ENCODE peak calls at places on chromosomes 6 and 20, in five cellular contexts. E is CD8-positive, alpha-beta memory T cell; X is pancreas; J is fibroblast of lung; T is aorta. F is an unnamed sample. For H3K9me3, the result is how much of the 10 kb centered on the place peaks cover.

GRCh38 chr20:9112541-9113515 is 43.9 kb downstream of the PLCB4 start:
- DNase-seq in E (no peak), X (no peak), J (peak), T (no peak), F (peak)

GRCh38 chr20:63558804-63559484 is 5.0 kb downstream of the FNDC11 start:
- DNase-seq in E (no peak), X (no peak), J (no peak), T (no peak), F (no peak)

GRCh38 chr20:47673671-47673955 is 111.7 kb downstream of the SULF2 start:
- DNase-seq in E (no peak), X (no peak), J (no peak), T (no peak), F (no peak)

GRCh38 chr6:74578339-74578738 is 627.5 kb downstream of the COL12A1 start:
- DNase-seq in E (no peak), X (no peak), J (peak), T (no peak), F (no peak)

GRCh38 chr6:151690768-151691562 is 116.5 kb upstream of the ESR1 start:
- DNase-seq in E (no peak), X (no peak), J (peak), T (no peak), F (no peak)

GRCh38 chr6:85354761-85355618 is 94.9 kb upstream of the NT5E start:
- DNase-seq in E (peak), X (peak), J (peak), T (peak), F (peak)

GRCh38 chr20:9609892-9610502 is 95.6 kb downstream of the LAMP5 start:
- DNase-seq in E (no peak), X (no peak), J (peak), T (no peak), F (peak)

GRCh38 chr6:156852147-156852857 is 75.1 kb downstream of the ARID1B start:
- DNase-seq in E (no peak), X (no peak), J (no peak), T (no peak), F (no peak)

GRCh38 chr6:27275025-27275956 is 27.8 kb downstream of the PRSS16 start:
- DNase-seq in E (no peak), X (no peak), J (no peak), T (no peak), F (no peak)

DNA sequence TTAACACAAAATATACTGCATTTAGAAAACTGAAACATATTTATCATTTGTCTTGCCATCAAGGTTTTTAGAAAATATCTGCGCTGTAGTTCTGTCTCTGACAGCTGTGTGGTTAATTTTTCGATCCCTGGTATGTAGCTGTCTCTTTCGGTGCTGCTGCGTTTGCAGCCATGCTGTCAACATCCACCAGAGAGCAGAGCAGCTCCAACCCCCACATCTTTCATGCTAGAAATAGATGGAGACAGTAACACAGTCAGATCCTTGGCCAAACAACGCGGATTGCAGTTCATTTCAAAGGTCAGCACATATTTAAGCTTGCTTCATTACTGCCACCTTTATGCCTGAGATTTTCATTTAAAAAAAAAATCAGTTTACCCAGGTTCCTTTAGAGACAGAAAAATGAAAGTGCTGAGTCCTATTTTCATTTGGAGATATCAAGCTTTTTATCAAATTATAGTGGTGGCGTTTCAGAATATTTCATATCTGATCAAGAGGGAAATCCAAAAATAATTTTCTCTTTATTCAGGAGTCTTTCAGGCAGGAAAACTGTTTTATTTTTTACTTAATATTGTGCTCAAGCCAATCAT is 157.7 kb upstream of the MMS22L start:
- DNase-seq in E (no peak), X (no peak), J (peak), T (no peak), F (no peak)
- H3K4me3 ChIP-seq in E (no peak), X (no peak), J (no peak), T (no peak), F (no peak)

DNA sequence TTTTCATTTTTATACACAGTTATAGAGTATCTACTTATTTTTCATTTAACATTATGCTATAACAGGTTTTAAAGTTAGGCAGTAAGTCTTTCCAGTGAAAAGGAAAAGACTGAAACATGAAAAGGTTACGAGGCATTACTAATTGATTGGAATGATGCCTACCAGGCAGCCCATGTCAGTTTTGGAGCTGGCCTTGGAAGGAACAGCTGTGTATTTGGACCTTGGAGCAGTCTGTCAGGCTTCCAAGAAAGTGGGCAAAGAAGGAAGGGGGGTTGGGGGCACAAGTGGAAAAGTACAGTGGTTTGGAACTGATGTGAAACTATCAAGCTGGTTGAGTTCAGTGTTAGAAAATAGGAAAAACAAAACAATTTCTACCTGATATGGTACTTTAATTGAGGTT is 41.7 kb downstream of the SLC16A10 start:
- DNase-seq in E (no peak), X (no peak), J (peak), T (peak), F (no peak)
- H3K27ac ChIP-seq in E (no peak), X (peak), J (no peak), T (no peak), F (no peak)

GRCh38 chr20:31274441-31274840 is 17.0 kb downstream of the DEFB115 start:
- DNase-seq in E (no peak), X (peak), J (no peak), T (no peak), F (no peak)
- H3K9me3 ChIP-seq in E (under half), X (under half), J (under half), T (under half), F (under half)

GRCh38 chr6:134315974-134316391 is 1.9 kb downstream of the SGK1 start:
- DNase-seq in E (no peak), X (no peak), J (no peak), T (no peak), F (no peak)

GRCh38 chr6:134318396-134319281 is 727 bp upstream of the SGK1 start:
- DNase-seq in E (no peak), X (no peak), J (no peak), T (no peak), F (no peak)

GRCh38 chr6:134315189-134315588 is 2.7 kb downstream of the SGK1 start:
- DNase-seq in E (no peak), X (no peak), J (no peak), T (no peak), F (no peak)

GRCh38 chr6:134317471-134318131 is at the start of gene SGK1:
- DNase-seq in E (no peak), X (peak), J (peak), T (no peak), F (peak)

DNA sequence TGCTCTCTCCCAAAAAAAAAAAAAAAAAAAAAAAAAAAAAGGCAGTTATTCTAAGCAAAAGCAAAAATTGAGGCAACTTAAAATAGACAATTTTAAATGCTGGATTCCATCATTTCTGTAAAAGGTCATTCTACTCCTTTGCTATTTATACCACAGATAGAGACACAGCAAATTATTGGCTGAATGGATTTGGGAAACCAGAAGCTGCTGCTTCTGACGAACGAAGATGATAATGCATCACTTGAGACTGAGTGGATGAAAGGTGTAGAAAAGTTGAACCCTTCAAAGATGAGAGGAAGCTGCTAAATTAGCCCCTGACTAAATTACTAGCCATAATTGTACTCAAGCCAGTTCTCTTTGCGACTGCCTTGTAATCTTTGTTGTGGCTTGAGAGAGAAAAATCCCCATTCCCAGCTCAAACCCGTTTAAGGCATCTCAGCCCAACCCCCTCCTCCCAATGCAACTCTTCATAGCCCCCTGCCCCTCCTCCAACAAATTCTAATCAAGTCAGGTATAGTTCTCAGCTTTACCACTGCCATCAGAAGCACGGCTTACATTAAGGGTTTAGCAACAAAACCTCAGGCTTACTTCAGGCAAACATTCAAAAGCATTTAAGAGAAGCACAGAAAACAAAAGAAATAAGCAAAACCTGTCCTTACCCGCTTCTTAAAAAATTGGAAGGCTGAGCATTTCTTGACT is 1.0 kb downstream of the SGK1 start:
- DNase-seq in E (no peak), X (no peak), J (no peak), T (no peak), F (no peak)
- H3K4me3 ChIP-seq in E (peak), X (no peak), J (peak), T (no peak), F (no peak)

DNA sequence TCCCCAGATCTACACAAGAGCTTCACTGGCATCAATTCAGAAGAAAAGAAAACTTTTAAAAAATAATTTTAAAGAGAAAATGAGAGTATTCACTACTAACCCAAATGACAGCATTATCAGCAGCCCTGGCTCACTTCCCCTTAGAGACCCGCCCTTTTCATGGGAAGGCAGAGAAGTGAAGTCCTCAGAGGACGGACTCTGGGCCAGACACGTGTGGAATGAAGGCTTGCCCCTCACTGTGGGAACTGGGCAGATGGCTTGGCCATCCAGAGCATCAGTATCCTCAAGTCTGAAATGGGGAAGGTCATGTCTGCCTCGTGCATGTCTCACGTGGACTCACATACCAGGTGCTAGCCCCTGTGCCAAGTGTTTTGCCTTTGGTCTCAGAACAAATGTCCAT is 63.5 kb downstream of the JAG1 start:
- DNase-seq in E (no peak), X (no peak), J (no peak), T (peak), F (no peak)
- H3K27ac ChIP-seq in E (no peak), X (no peak), J (no peak), T (no peak), F (peak)

GRCh38 chr6:354631-355280 is 36.8 kb upstream of the IRF4 start:
- DNase-seq in E (no peak), X (no peak), J (no peak), T (no peak), F (no peak)

GRCh38 chr6:355809-356208 is 35.7 kb upstream of the IRF4 start:
- DNase-seq in E (no peak), X (no peak), J (no peak), T (no peak), F (no peak)

GRCh38 chr6:356828-357251 is 34.7 kb upstream of the IRF4 start:
- DNase-seq in E (no peak), X (no peak), J (no peak), T (no peak), F (no peak)

GRCh38 chr6:353642-354614 is 37.6 kb upstream of the IRF4 start:
- DNase-seq in E (no peak), X (no peak), J (no peak), T (no peak), F (no peak)

GRCh38 chr6:355373-355772 is 36.2 kb upstream of the IRF4 start:
- DNase-seq in E (no peak), X (no peak), J (no peak), T (no peak), F (no peak)
- H3K9me3 ChIP-seq in E (under half), X (under half), J (under half), T (under half), F (under half)

GRCh38 chr6:153001767-153002612 is 519 bp downstream of the MTRF1L start:
- DNase-seq in E (no peak), X (no peak), J (peak), T (no peak), F (no peak)
- H3K4me3 ChIP-seq in E (peak), X (peak), J (peak), T (peak), F (peak)

DNA sequence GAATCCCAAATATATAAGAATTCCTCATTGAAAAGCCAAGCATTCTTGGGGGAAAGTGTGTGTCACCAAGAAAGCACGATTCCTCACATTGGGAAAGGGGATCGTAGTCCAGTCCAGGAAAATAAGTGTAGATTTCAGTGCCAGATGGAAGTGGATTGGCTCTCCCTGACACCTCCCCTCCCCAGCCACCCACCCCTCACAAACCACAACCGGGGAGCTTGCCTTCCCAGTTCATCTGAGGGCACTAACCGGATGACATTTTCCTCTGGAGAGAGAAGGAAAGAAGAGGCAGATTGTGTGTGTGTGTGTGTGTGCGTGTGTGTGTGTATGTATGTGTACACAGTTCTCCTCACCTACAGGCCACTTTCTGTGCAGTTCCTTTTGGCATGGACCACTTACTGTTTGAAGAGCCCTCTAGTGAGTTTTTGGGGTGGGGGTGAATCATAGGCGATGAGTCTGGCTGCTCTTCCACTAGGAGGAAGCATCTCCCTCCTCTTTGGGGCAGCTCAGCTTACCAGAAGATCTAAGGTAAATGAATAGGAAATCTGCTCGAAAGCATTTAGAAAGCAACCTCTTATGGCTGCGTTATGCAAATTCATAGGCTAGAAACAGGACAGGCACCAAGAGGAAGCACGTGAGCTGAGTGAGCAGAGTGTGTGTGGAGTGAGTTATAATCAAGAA is 20.8 kb downstream of the DAAM2 start:
- DNase-seq in E (no peak), X (no peak), J (peak), T (no peak), F (no peak)
- H3K27ac ChIP-seq in E (no peak), X (no peak), J (peak), T (peak), F (no peak)

GRCh38 chr6:71558974-71559373 is 270.4 kb downstream of the OGFRL1 start:
- DNase-seq in E (no peak), X (no peak), J (no peak), T (no peak), F (no peak)
- H3K9me3 ChIP-seq in E (under half), X (under half), J (under half), T (under half), F (under half)

GRCh38 chr6:30721198-30722024 is 1.3 kb downstream of the TUBB start:
- DNase-seq in E (peak), X (peak), J (peak), T (peak), F (peak)

GRCh38 chr6:30719791-30720737 is at the start of gene TUBB:
- DNase-seq in E (peak), X (peak), J (peak), T (peak), F (peak)

GRCh38 chr6:30720738-30721197 is 616 bp downstream of the TUBB start:
- DNase-seq in E (peak), X (peak), J (no peak), T (peak), F (peak)

GRCh38 chr6:30724906-30725667 is 4.9 kb downstream of the TUBB start:
- DNase-seq in E (no peak), X (no peak), J (no peak), T (no peak), F (no peak)

DNA sequence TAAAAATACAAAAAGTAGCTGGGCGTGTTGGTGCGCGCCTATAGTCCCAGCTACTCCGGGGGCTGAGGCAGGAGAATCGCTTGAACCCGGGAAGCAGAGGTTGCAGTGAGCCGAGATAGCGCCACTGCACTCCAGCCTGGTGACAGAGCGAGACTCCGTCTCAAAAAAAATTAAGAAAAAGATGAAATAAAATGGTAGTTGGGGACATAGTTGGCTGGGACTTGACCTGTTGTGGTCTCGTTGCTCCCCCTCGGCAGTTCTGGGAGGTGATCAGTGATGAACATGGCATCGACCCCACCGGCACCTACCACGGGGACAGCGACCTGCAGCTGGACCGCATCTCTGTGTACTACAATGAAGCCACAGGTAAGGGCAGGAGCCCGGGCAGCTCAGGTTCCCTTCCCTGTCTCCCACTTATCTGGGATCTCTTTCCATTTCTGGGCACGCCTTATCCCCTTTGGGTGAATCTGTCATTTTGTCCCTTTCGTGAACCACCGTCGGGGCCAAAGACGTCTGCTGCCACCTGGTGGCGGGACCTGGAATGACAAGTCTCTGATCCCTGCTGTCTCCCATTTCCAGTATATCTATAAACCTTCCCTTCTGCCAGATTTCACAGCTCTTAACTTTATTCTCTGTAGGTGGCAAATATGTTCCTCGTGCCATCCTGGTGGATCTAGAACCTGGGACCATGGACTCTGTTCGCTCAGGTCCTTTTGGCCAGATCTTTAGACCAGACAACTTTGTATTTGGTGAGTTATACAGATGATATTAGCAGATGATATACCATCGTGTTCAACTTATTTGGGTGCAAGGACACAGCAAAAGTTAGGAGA is 2.3 kb downstream of the TUBB start:
- DNase-seq in E (peak), X (peak), J (peak), T (peak), F (peak)
- H3K4me3 ChIP-seq in E (peak), X (peak), J (peak), T (no peak), F (peak)